ENCODE peak calls at places on chromosome 10, in five cellular contexts. L is MCF 10A, P is psoas muscle, T is AG10803, S is suprapubic skin. N is an unnamed sample.

GRCh38 chr10:92241501-92241900 is 49.4 kb downstream of the CPEB3 start:
- DNase-seq in S (no peak), T (no peak), L (no peak), P (no peak), N (no peak)

GRCh38 chr10:26335574-26336093 is 102.5 kb upstream of the APBB1IP start:
- DNase-seq in T (no peak), L (no peak), P (no peak), S (no peak), N (no peak)

GRCh38 chr10:29343607-29344038 is 54.8 kb downstream of the LYZL1 start:
- DNase-seq in S (no peak), L (no peak), P (no peak), T (no peak), N (no peak)

GRCh38 chr10:88209837-88210552 is 346.6 kb downstream of the PTEN start:
- DNase-seq in S (no peak), L (peak), P (no peak), T (peak), N (no peak)

GRCh38 chr10:42488416-42488815 is 150.0 kb downstream of the ZNF33B start:
- DNase-seq in T (peak), S (no peak), L (peak), P (no peak), N (no peak)

GRCh38 chr10:48494073-48494472 is 110.8 kb downstream of the ARHGAP22 start:
- DNase-seq in T (no peak), P (no peak), L (no peak), S (no peak), N (no peak)

GRCh38 chr10:80444124-80444523 is 10.0 kb upstream of the TSPAN14 start:
- DNase-seq in L (no peak), S (no peak), T (no peak), P (no peak), N (no peak)

GRCh38 chr10:93580824-93581223 is 14.4 kb downstream of the FFAR4 start:
- DNase-seq in S (no peak), P (no peak), T (no peak), L (no peak), N (peak)

GRCh38 chr10:110919349-110919931 is at the start of gene SHOC2:
- DNase-seq in L (no peak), S (peak), T (no peak), P (peak), N (peak)

GRCh38 chr10:598415-599170 is 90.9 kb downstream of the DIP2C start:
- DNase-seq in P (no peak), L (no peak), T (peak), S (no peak), N (no peak)

GRCh38 chr10:14578060-14578952 is 196.4 kb downstream of the FAM107B start:
- DNase-seq in P (no peak), T (no peak), S (no peak), L (no peak), N (no peak)

GRCh38 chr10:1156921-1157614 is 100.9 kb downstream of the WDR37 start:
- DNase-seq in P (no peak), S (no peak), L (no peak), T (no peak), N (no peak)

GRCh38 chr10:14450041-14450491 is 119.3 kb upstream of the FRMD4A start:
- DNase-seq in P (peak), S (no peak), T (peak), L (no peak), N (no peak)

GRCh38 chr10:9238041-9238440 is 1183.6 kb downstream of the GATA3 start:
- DNase-seq in L (no peak), P (no peak), S (no peak), T (no peak), N (no peak)

GRCh38 chr10:117168135-117168674 is 29.1 kb upstream of the KCNK18 start:
- DNase-seq in T (peak), S (peak), P (peak), L (peak), N (peak)

GRCh38 chr10:70053896-70054641 is 1.4 kb downstream of the MACROH2A2 start:
- DNase-seq in T (peak), S (no peak), P (no peak), L (no peak), N (peak)

GRCh38 chr10:84659027-84659426 is 330.6 kb downstream of the CCSER2 start:
- DNase-seq in T (no peak), S (no peak), P (no peak), L (no peak), N (no peak)

GRCh38 chr10:91495402-91495801 is 85.3 kb downstream of the HECTD2 start:
- DNase-seq in S (no peak), T (peak), P (no peak), L (no peak), N (no peak)

GRCh38 chr10:35613107-35613440 is 7.9 kb downstream of the GJD4 start:
- DNase-seq in S (no peak), T (no peak), L (no peak), P (no peak), N (no peak)

GRCh38 chr10:132538031-132538789 is 623 bp downstream of the INPP5A start:
- DNase-seq in S (peak), P (peak), T (no peak), L (no peak), N (no peak)

GRCh38 chr10:3397846-3398245 is 225.3 kb upstream of the PITRM1 start:
- DNase-seq in T (no peak), P (no peak), L (no peak), S (no peak), N (no peak)

GRCh38 chr10:3427316-3427715 is 254.7 kb upstream of the PITRM1 start:
- DNase-seq in S (no peak), P (no peak), T (peak), L (no peak), N (no peak)

GRCh38 chr10:117532003-117532385 is 10.6 kb upstream of the EMX2 start:
- DNase-seq in T (no peak), P (no peak), S (no peak), L (no peak), N (no peak)

GRCh38 chr10:119693262-119693957 is 32.4 kb upstream of the INPP5F start:
- DNase-seq in L (no peak), S (no peak), T (no peak), P (no peak), N (no peak)

GRCh38 chr10:103690281-103690680 is 165.1 kb downstream of the SH3PXD2A start:
- DNase-seq in L (no peak), S (no peak), P (no peak), T (no peak), N (no peak)

GRCh38 chr10:88190123-88190522 is 326.7 kb downstream of the PTEN start:
- DNase-seq in T (peak), S (no peak), L (no peak), P (no peak), N (no peak)

GRCh38 chr10:97499561-97500296 is 1.0 kb downstream of the UBTD1 start:
- DNase-seq in P (peak), L (peak), T (peak), S (peak), N (peak)

GRCh38 chr10:10131984-10132383 is 885.7 kb upstream of the CELF2 start:
- DNase-seq in T (no peak), S (no peak), P (no peak), L (no peak), N (no peak)

GRCh38 chr10:100825325-100825875 is 80.0 kb downstream of the PAX2 start:
- DNase-seq in T (no peak), L (no peak), P (no peak), S (no peak), N (no peak)

GRCh38 chr10:15897282-15897681 is 37.0 kb upstream of the MINDY3 start:
- DNase-seq in L (peak), S (no peak), P (no peak), T (peak), N (no peak)

DNA sequence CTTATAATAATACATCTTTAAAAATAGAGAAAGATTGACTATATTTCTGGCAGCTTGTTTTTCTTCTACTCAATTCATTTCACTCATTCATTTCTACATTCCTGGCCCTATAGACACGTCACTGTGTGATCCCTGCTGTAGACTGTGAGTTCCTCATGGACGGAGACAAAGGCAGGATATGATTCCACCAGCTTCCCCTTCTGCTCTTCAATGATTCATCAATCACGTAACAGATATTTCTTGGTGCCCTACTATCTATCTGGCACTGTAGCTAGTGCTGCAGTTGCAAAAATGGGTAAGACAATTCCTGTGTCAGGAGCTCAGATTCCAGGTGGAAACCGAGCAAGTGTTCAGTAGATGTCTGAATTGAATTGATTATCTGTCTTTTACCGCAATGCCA is 415.0 kb downstream of the SFMBT2 start:
- DNase-seq in T (peak), P (no peak), L (peak), S (no peak), N (peak)
- TF ChIP-seq CTCF in T (no peak), P (no peak), L (no peak), S (no peak), N (no peak)

DNA sequence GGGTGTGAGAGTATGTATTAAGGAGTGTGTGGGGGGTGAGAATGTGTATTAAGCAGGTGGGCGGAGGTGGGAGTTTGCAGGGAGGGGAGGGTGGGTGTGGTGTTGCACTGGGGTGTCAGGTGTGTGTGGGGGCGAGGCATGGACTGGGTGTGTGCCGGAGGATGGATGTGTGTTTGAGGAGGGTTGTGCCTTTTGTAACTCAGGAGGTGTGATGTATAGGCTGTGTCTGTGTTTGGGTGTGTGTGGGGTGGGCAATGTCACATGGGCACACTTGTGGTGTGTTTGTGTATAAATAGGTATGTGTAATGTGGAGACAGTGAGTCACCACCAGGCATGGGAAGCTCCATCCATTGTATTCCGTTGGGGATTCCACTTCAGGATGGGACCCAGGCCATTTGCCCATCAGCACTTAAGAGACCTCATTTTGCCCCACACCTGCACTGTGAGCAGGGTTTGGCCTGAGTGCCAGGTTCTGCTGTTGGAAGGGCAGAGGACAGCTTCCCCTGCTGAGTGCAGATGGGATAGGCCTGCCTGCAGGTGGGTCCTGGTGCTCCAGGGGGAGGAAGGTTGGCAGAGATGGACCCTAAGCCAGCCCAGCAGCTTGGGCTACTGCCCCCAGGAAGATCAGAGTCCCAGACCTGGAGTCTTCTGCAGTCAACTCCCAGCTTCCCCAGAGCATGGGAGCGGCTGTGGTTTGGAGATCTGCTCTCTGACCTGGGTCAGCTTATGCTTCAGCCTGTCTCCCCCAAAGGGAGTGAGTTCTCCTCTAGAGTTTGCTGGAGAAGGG is 5.9 kb downstream of the UNC5B start:
- DNase-seq in T (peak), S (no peak), L (peak), P (no peak), N (no peak)
- TF ChIP-seq CTCF in T (no peak), S (no peak), L (no peak), P (no peak), N (no peak)

DNA sequence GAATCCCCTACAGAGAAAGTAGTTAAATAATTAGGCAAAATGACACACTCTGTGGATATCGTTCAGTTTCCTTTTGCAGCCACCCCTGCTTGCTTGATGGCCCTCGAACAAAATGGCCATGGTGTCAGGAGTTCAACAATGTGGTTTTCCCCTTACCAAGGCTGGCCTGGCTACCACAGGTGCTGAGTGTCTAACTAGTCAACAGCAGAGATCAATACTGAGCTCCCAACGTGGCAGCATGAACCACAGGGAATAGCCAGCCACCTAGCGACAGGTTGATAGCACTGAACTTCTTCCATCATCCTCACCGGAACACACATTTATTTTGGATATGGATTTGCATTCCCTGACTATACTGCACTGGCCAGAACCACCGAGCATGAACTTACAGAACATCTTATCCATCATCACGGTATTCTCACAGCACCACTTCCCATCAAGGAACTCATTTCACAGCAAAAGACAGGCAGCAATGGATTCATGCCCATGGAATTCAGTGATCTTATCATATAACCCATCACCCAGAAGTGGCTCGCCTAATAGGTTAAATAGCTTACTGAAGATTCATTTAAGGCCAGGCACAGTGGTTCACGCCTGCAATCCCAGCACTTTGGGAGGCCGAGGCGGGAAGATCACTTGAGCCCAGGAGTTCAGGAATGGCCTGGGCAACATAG is 6.3 kb downstream of the C10orf67 start:
- DNase-seq in L (no peak), S (no peak), P (no peak), T (peak), N (no peak)
- TF ChIP-seq CTCF in L (no peak), S (no peak), P (no peak), T (no peak), N (no peak)

DNA sequence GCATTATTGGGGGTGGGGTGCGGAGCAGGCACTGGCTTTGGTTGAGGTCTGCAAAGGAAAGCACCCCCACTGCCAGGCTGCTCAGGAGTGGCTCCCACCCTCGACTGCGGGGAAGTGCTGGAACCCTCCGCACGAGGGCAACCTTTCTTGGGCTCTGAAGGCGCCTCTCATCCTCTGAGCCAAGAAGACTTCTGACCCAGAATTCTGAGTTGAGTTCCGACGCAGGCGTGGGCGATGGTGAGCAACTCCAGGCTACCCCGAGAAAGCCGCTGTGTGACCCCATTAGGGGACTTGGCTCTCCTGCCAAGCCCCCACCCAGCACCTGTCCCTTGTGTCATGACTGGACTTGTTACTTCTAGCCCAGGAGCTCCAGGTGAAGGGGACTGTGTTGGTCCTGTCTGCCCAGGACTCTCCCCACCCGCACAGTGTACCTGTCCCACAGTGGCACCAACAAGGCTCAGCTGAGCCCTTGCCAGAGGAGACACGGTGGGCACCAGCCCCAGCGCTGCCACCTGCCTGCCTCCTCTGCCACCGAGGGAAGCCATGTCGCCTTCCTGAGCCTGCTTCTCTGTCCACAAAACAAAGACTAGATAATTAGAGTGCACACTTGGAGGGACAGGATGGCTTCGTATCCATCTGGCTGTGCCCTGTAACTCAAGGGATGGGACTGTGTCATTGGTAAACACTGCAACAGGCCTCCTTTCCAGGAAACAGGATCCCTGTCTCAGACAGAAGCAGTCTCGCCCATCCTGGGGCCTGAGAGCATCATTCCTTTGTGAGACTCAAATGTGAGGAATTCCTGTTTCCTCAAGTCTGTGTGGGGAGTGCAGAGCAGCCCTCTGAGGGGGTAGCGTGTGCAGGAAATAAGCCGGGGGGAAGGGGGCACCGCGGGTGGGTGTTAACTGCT is 128.8 kb downstream of the LHPP start:
- DNase-seq in P (peak), T (no peak), L (no peak), S (no peak), N (no peak)
- TF ChIP-seq CTCF in P (no peak), T (no peak), L (no peak), S (no peak), N (no peak)

N was measured in endothelial cell.